ENCODE peak calls at places on chromosomes 4 and X, in seven cellular contexts. Q is dermis blood vessel endothelial cell; M is MM.1S; P is stimulated activated CD4-positive, alpha-beta T cell treated with anti-CD3 and anti-CD28 coated beads, Interleukin-2, amount 100 ng/mL, for 24 hours; J is GM20000; H is prostate gland; B is non-pigmented ciliary epithelial cell. N is an unnamed sample.

GRCh38 chr4:168844261-168845039 is 165.6 kb downstream of the CBR4 start:
- DNase-seq in Q (no peak), M (no peak), P (no peak), J (no peak), H (no peak), B (no peak), N (no peak)

GRCh38 chrX:133652185-133652584 is 236.9 kb upstream of the GPC4 start:
- DNase-seq in Q (no peak), M (no peak), P (no peak), J (no peak), H (no peak), B (no peak), N (no peak)

GRCh38 chr4:4752576-4753401 is 106.7 kb upstream of the MSX1 start:
- DNase-seq in Q (no peak), M (no peak), P (no peak), J (no peak), H (peak; percentile 24), B (no peak), N (no peak)

GRCh38 chrX:81537723-81538122 is 335.8 kb downstream of the SH3BGRL start:
- DNase-seq in Q (no peak), M (no peak), P (no peak), J (no peak), H (no peak), B (no peak), N (no peak)

GRCh38 chrX:14039344-14039743 is 9.7 kb upstream of the GEMIN8 start:
- DNase-seq in Q (peak; percentile 69), M (peak; percentile 45), P (peak; percentile 68), J (peak; percentile 28), H (peak; percentile 12), B (no peak), N (peak; percentile 28)

GRCh38 chr4:30757357-30757756 is 37.2 kb downstream of the PCDH7 start:
- DNase-seq in Q (peak; percentile 45), M (no peak), P (no peak), J (no peak), H (no peak), B (peak; percentile 85), N (no peak)

GRCh38 chr4:162782778-162783507 is 383.7 kb downstream of the NAF1 start:
- DNase-seq in Q (no peak), M (no peak), P (no peak), J (no peak), H (no peak), B (no peak), N (no peak)

GRCh38 chrX:18938710-18939109 is 45.2 kb downstream of the PHKA2 start:
- DNase-seq in Q (peak; percentile 36), M (no peak), P (no peak), J (no peak), H (no peak), B (no peak), N (no peak)

GRCh38 chr4:102299708-102300107 is 45.6 kb downstream of the SLC39A8 start:
- DNase-seq in Q (peak; percentile 46), M (peak; percentile 21), P (no peak), J (peak; percentile 48), H (no peak), B (peak; percentile 35), N (no peak)

GRCh38 chrX:100928660-100929613 is at the start of gene XKRX:
- DNase-seq in Q (peak; percentile 41), M (peak; percentile 57), P (peak; percentile 46), J (peak; percentile 25), H (peak; percentile 5), B (no peak), N (peak; percentile 11)

GRCh38 chr4:1516881-1517480 is 110.7 kb upstream of the NKX1-1 start:
- DNase-seq in Q (no peak), M (no peak), P (no peak), J (no peak), H (no peak), B (no peak), N (no peak)

GRCh38 chrX:100615015-100615414 is 21.6 kb downstream of the TSPAN6 start:
- DNase-seq in Q (peak; percentile 69), M (peak; percentile 85), P (no peak), J (peak; percentile 25), H (peak; percentile 4), B (peak; percentile 35), N (no peak)

GRCh38 chrX:86887341-86887740 is 630.3 kb upstream of the KLHL4 start:
- DNase-seq in Q (no peak), M (no peak), P (no peak), J (no peak), H (no peak), B (no peak), N (peak; percentile 20)

GRCh38 chr4:83691998-83692397 is 156.1 kb downstream of the GPAT3 start:
- DNase-seq in Q (no peak), M (no peak), P (no peak), J (no peak), H (no peak), B (no peak), N (no peak)

GRCh38 chr4:126727461-126727860 is 905.3 kb upstream of the INTU start:
- DNase-seq in Q (no peak), M (no peak), P (no peak), J (no peak), H (no peak), B (no peak), N (no peak)

GRCh38 chr4:123616970-123617392 is 220.4 kb downstream of the SPRY1 start:
- DNase-seq in Q (peak; percentile 94), M (no peak), P (no peak), J (no peak), H (peak; percentile 18), B (no peak), N (peak; percentile 80)

GRCh38 chrX:30228526-30228925 is 1.9 kb upstream of the MAGEB3 start:
- DNase-seq in Q (no peak), M (no peak), P (no peak), J (no peak), H (no peak), B (no peak), N (no peak)

GRCh38 chr4:97235516-97235915 is 907.8 kb downstream of the STPG2 start:
- DNase-seq in Q (no peak), M (no peak), P (no peak), J (no peak), H (no peak), B (no peak), N (peak; percentile 28)

GRCh38 chr4:73836373-73837269 is at the start of gene CXCL6:
- DNase-seq in Q (peak; percentile 53), M (no peak), P (no peak), J (no peak), H (peak; percentile 28), B (no peak), N (no peak)

GRCh38 chr4:41661447-41662076 is 87.0 kb downstream of the PHOX2B start:
- DNase-seq in Q (peak; percentile 81), M (peak; percentile 19), P (peak; percentile 41), J (peak; percentile 54), H (peak; percentile 51), B (no peak), N (peak; percentile 6)

GRCh38 chrX:118346258-118347094 is 570 bp downstream of the WDR44 start:
- DNase-seq in Q (peak; percentile 48), M (peak; percentile 30), P (peak; percentile 59), J (no peak), H (peak; percentile 11), B (no peak), N (peak; percentile 62)

GRCh38 chr4:75146223-75146622 is 213.3 kb downstream of the PARM1 start:
- DNase-seq in Q (no peak), M (peak; percentile 71), P (no peak), J (no peak), H (no peak), B (no peak), N (no peak)

GRCh38 chr4:1711906-1712215 is 258 bp downstream of the SLBP start:
- DNase-seq in Q (no peak), M (no peak), P (no peak), J (peak; percentile 57), H (peak; percentile 39), B (no peak), N (no peak)

GRCh38 chrX:45347877-45348675 is 147.4 kb upstream of the DIPK2B start:
- DNase-seq in Q (no peak), M (no peak), P (no peak), J (no peak), H (no peak), B (no peak), N (no peak)

GRCh38 chr4:161189286-161190134 is 974.3 kb downstream of the FSTL5 start:
- DNase-seq in Q (no peak), M (no peak), P (no peak), J (no peak), H (no peak), B (no peak), N (no peak)

GRCh38 chr4:188867796-188868195 is 728.6 kb downstream of the TRIML1 start:
- DNase-seq in Q (no peak), M (no peak), P (no peak), J (no peak), H (no peak), B (no peak), N (no peak)

GRCh38 chr4:140739971-140740370 is 16.2 kb downstream of the TBC1D9 start:
- DNase-seq in Q (no peak), M (no peak), P (no peak), J (no peak), H (no peak), B (no peak), N (no peak)

GRCh38 chrX:109890910-109891502 is 111.9 kb upstream of the TMEM164 start:
- DNase-seq in Q (peak; percentile 73), M (peak; percentile 66), P (peak; percentile 40), J (peak; percentile 51), H (peak; percentile 20), B (no peak), N (peak; percentile 25)

GRCh38 chr4:174490356-174490969 is 31.8 kb downstream of the HPGD start:
- DNase-seq in Q (no peak), M (peak; percentile 42), P (no peak), J (no peak), H (no peak), B (peak; percentile 20), N (no peak)

GRCh38 chrX:38627683-38628082 is 66.3 kb downstream of the TSPAN7 start:
- DNase-seq in Q (peak; percentile 59), M (peak; percentile 56), P (peak; percentile 16), J (peak; percentile 15), H (no peak), B (no peak), N (peak; percentile 2)

GRCh38 chrX:7088968-7089615 is 58.4 kb upstream of the STS start:
- DNase-seq in Q (peak; percentile 17), M (peak; percentile 27), P (peak; percentile 19), J (peak; percentile 12), H (no peak), B (no peak), N (no peak)